ENCODE peak calls at places on chromosomes 3 and 15, in six cellular contexts. O, X, A, N, L and U are unnamed samples.

GRCh38 chr3:127585163-127585812 is 5.2 kb downstream of the TPRA1 start:
- DNase-seq in O (no peak), X (no peak), A (no peak), N (no peak), L (no peak), U (peak; percentile 62)

GRCh38 chr3:194481103-194481502 is 5.7 kb downstream of the ATP13A3 start:
- DNase-seq in O (no peak), X (no peak), A (no peak), N (peak; percentile 12), L (no peak), U (peak; percentile 88)

GRCh38 chr3:188962253-188963247 is 209.2 kb upstream of the TPRG1 start:
- DNase-seq in O (no peak), X (no peak), A (no peak), N (no peak), L (no peak), U (no peak)

GRCh38 chr15:97684249-97684648 is 276.3 kb upstream of the ARRDC4 start:
- DNase-seq in O (no peak), X (no peak), A (no peak), N (no peak), L (no peak), U (no peak)

GRCh38 chr15:47194718-47195117 is 522.6 kb upstream of the SEMA6D start:
- DNase-seq in O (peak; percentile 59), X (peak; percentile 41), A (no peak), N (peak; percentile 47), L (peak; percentile 11), U (peak; percentile 39)

GRCh38 chr3:9914559-9915251 is 2.2 kb upstream of the IL17RC start:
- DNase-seq in O (peak; percentile 81), X (no peak), A (no peak), N (no peak), L (no peak), U (no peak)

GRCh38 chr3:58353722-58354553 is 21.2 kb downstream of the PXK start:
- DNase-seq in O (peak; percentile 22), X (no peak), A (no peak), N (no peak), L (peak; percentile 79), U (peak; percentile 48)

GRCh38 chr3:50550079-50550736 is 17.3 kb downstream of the C3orf18 start:
- DNase-seq in O (peak; percentile 89), X (peak; percentile 81), A (no peak), N (peak; percentile 69), L (peak; percentile 59), U (peak; percentile 55)

GRCh38 chr3:134352031-134352671 is 22.1 kb downstream of the AMOTL2 start:
- DNase-seq in O (no peak), X (no peak), A (no peak), N (no peak), L (no peak), U (peak; percentile 65)

GRCh38 chr3:168794427-168794826 is 698.7 kb upstream of the GOLIM4 start:
- DNase-seq in O (no peak), X (no peak), A (no peak), N (no peak), L (no peak), U (no peak)

DNA sequence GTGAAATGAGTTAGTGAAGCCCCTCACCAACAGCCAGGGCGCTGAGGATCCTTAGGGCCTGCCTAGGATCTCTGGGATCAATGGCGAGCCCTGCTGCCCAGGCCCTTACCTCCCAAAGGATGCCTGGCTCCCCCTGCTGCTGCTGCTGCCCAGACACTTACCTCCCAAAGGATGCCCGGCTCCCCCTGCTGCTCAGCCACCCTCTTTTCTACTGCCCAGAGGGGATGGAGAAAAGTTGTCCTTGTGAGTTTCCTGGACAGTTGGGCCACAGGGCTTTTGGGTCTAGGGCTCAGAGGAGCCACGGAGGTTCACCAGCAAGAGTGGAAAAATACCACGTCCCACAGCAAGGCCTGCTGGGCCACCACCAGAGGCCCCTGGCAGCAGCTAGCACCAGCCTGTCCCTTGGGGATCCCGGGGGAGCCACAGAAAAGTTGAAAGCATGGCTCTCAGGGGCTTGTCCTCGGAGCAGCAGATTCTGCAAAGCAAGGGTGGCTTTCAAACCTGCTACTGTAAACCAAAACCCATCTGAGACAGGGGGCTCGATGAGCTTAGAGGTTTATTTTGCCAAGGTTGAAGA is 59.4 kb downstream of the SLC6A6 start:
- DNase-seq in O (peak; percentile 68), X (peak; percentile 80), A (peak; percentile 32), N (peak; percentile 72), L (peak; percentile 53), U (peak; percentile 80)
- H2AFZ ChIP-seq in O (no peak overlapping the region), X (no peak overlapping the region), A (no peak overlapping the region), N (no peak overlapping the region), L (no peak overlapping the region), U (no peak overlapping the region)

GRCh38 chr3:101095703-101096102 is 102.5 kb upstream of the ABI3BP start:
- DNase-seq in O (no peak), X (no peak), A (no peak), N (no peak), L (no peak), U (peak; percentile 16)
- TF ChIP-seq EZH2phosphoT487 in O (no peak), X (no peak), A (no peak), N (no peak), L (no peak), U (no peak)

DNA sequence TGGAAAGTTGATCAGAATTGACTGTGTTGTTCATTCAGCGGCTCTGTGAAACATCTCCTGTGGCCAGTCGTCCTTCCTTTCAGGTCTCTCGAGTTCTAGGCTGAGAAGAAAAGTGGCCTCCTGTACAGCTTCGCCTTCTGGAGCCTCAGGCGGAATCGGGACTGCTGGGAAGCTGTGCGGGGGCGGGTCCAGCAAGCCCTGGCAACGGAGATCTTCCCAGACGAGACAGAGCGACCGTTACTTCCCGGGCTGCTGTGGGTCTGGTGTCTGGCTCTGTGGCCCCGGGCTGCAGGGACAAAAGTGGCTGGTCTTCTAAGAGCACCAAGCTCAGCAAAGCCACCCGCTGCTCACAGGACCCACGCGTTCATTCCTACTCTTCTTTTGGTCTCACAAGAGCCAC is 88.6 kb upstream of the CACNA2D3 start:
- DNase-seq in O (no peak), X (no peak), A (no peak), N (no peak), L (no peak), U (no peak)
- H2AFZ ChIP-seq in O (peak overlapping the region; percentile 63), X (no peak overlapping the region), A (no peak overlapping the region), N (no peak overlapping the region), L (no peak overlapping the region), U (no peak overlapping the region)

GRCh38 chr3:66179813-66180212 is 41.0 kb upstream of the SLC25A26 start:
- DNase-seq in O (no peak), X (no peak), A (no peak), N (no peak), L (no peak), U (no peak)
- TF ChIP-seq EZH2phosphoT487 in O (no peak), X (no peak), A (no peak), N (no peak), L (no peak), U (no peak)

GRCh38 chr15:71116366-71116765 is 1.1 kb downstream of the THSD4 start:
- DNase-seq in O (peak; percentile 33), X (peak; percentile 28), A (no peak), N (no peak), L (no peak), U (no peak)
- H2AFZ ChIP-seq in O (peak overlapping the region; percentile 99), X (peak overlapping the region; percentile 95), A (peak overlapping the region; percentile 59), N (peak overlapping the region; percentile 77), L (no peak overlapping the region), U (peak overlapping the region; percentile 75)

GRCh38 chr15:40928975-40929729 is at the start of gene DLL4:
- DNase-seq in O (peak; percentile 92), X (peak; percentile 81), A (peak; percentile 71), N (peak; percentile 86), L (no peak), U (peak; percentile 57)
- TF ChIP-seq EZH2phosphoT487 in O (peak; percentile 54), X (peak; percentile 74), A (no peak), N (peak; percentile 43), L (peak; percentile 53), U (no peak)

DNA sequence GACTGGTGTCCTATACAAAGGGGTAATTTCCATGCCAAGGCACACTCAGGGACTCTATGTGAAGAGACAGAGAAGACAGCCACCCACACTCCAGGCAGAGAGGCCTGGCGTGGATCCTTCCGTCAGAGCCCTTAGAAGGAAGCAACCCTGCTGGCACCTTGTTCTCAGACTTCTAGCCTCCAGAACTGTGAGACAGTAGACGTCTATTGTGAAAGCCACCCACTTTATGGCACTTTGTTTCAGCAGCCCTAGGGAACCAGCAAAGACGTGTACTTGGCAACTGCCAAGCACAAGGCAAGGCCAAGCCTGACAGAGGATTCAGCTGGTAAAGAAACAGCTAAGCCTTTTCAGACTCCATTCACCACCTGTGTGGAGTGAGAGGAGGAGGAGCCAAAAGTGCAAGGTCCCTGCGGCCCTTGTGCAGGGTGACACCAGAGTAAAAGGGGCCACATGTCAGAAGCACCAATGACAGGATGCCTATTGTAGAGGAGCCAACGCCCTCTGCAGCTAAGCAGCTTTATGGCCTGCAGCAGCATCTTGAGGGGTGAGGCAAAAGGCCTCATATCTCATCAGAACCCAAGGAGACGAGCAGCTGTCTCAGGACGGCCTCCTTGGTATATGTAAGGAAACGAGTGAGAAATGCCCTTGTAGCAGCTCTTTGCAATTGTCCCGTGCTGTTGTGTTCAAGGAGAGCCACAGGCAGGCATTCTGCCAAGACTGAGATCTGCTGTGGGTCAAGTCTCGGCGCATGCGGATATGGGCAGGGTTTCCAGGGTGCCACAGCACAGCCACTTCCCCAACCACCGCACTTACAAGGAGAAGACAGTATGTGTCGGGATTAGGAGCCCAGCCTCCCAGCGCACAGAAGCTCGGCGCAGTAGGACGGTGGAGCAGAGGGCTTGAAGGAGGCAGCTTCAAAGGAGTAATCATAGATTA is 121.5 kb upstream of the LIPC start:
- DNase-seq in O (no peak), X (no peak), A (no peak), N (no peak), L (no peak), U (no peak)
- H2AFZ ChIP-seq in O (peak overlapping the region; percentile 76), X (no peak overlapping the region), A (no peak overlapping the region), N (no peak overlapping the region), L (no peak overlapping the region), U (no peak overlapping the region)

GRCh38 chr3:65778966-65779365 is 259.8 kb downstream of the MAGI1 start:
- DNase-seq in O (no peak), X (no peak), A (no peak), N (no peak), L (no peak), U (peak; percentile 10)
- TF ChIP-seq EZH2phosphoT487 in O (no peak), X (no peak), A (no peak), N (no peak), L (no peak), U (no peak)

GRCh38 chr3:43163895-43164493 is 58.1 kb upstream of the POMGNT2 start:
- DNase-seq in O (no peak), X (no peak), A (no peak), N (no peak), L (no peak), U (no peak)
- H2AFZ ChIP-seq in O (peak overlapping the region; percentile 38), X (no peak overlapping the region), A (no peak overlapping the region), N (no peak overlapping the region), L (no peak overlapping the region), U (no peak overlapping the region)

GRCh38 chr3:107375682-107376081 is 1.6 kb upstream of the CCDC54 start:
- DNase-seq in O (no peak), X (no peak), A (no peak), N (no peak), L (no peak), U (no peak)
- TF ChIP-seq EZH2phosphoT487 in O (no peak), X (no peak), A (no peak), N (no peak), L (no peak), U (no peak)